ENCODE peak calls at places on chromosomes 1 and 21, in seven cellular contexts. I is cardiac fibroblast, L is A673, B is RWPE1, C is GM23338, J is fibroblast of lung, S is hepatocyte. M is an unnamed sample.

GRCh38 chr1:11682799-11683198 is 1.9 kb upstream of the MAD2L2 start:
- DNase-seq in S (no peak), I (no peak), L (no peak), B (no peak), J (no peak), C (peak), M (no peak)

GRCh38 chr1:153567621-153568366 is 2.1 kb upstream of the S100A2 start:
- DNase-seq in L (peak), S (peak), B (peak), I (no peak), C (peak), J (peak), M (peak)

GRCh38 chr1:226712779-226713420 is 26.2 kb downstream of the ITPKB start:
- DNase-seq in J (no peak), L (no peak), C (no peak), S (no peak), I (no peak), B (no peak), M (no peak)

GRCh38 chr1:2085080-2085479 is 34.9 kb downstream of the PRKCZ start:
- DNase-seq in S (no peak), B (no peak), J (no peak), L (no peak), C (no peak), I (no peak), M (no peak)

GRCh38 chr1:95451904-95452303 is 217.9 kb downstream of the RWDD3 start:
- DNase-seq in I (no peak), L (no peak), C (no peak), B (no peak), J (no peak), S (no peak), M (no peak)

GRCh38 chr1:68782890-68783289 is 286.0 kb upstream of the DEPDC1 start:
- DNase-seq in J (no peak), I (no peak), S (no peak), B (no peak), C (peak), L (no peak), M (no peak)

GRCh38 chr1:8495928-8496401 is 178.1 kb downstream of the SLC45A1 start:
- DNase-seq in L (no peak), S (no peak), J (no peak), I (no peak), B (no peak), C (no peak), M (no peak)

GRCh38 chr1:24870551-24871195 is 59.4 kb downstream of the RUNX3 start:
- DNase-seq in C (no peak), L (no peak), B (no peak), I (no peak), J (no peak), S (no peak), M (no peak)

GRCh38 chr1:205329719-205330118 is 8.2 kb upstream of the NUAK2 start:
- DNase-seq in L (no peak), C (no peak), J (no peak), B (no peak), S (no peak), I (no peak), M (no peak)

GRCh38 chr1:174191255-174191906 is 32.1 kb downstream of the RABGAP1L start:
- DNase-seq in I (peak), L (peak), C (no peak), S (no peak), J (no peak), B (peak), M (no peak)

GRCh38 chr1:197178998-197179397 is 32.5 kb upstream of the ASPM start:
- DNase-seq in J (peak), C (no peak), I (peak), S (no peak), L (peak), B (no peak), M (no peak)
- TF ChIP-seq CTCF in J (peak), C (no peak), I (peak), S (no peak), L (no peak), B (no peak), M (no peak)

DNA sequence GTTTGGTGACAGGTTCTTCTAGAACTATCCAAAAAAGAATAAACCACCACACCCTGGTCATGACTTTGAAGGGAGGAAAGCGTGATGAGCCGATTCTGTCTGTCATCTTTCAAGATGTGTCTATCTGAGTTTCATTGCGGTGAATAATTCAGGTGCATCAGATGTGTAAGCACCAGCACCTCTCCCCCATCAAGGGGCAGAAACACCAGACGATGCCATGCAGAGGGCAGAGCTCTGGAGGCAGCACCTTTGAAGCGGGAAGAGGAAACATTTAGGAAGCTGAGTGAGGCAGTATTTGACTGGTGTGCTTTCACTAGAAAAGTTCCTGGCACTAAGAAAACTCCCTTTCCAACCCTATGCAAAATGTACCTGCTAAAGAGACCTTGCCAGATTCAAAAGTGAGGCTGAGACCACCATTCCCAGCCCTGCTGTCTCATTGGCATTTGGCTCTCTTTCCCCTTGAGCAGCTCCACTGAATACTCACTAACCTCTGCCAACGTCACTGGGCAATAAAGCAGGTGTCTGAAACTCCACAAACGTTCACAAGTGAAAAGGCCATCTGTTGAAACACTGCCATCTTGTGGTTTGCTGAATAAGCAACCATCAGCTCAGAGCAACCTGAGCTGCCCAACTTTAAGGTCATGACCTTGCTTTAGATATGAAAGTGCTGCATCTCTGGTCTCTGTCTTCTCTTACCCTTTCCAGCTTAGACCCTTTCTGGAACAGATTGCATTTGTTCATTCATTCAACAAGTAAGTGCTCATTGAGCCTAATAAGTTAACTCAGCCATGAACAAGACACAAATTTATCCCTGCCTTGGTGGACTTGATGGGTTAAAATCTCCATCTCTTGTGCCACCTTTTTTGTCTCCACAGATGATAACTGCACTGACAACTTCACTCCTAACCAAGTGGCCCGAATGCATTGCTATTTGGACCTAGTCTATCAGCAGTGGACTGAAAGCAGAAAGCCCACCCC is 228.6 kb downstream of the PAPPA2 start:
- DNase-seq in S (peak), B (peak), I (peak), J (peak), C (peak), L (peak), M (peak)
- TF ChIP-seq CTCF in S (peak), B (peak), I (peak), J (peak), C (peak), L (peak), M (peak)

GRCh38 chr1:211625040-211625439 is 46.1 kb upstream of the SLC30A1 start:
- DNase-seq in L (peak), B (peak), I (peak), S (no peak), C (peak), J (peak), M (no peak)
- TF ChIP-seq CTCF in L (peak), B (no peak), I (peak), S (peak), C (peak), J (peak), M (no peak)

DNA sequence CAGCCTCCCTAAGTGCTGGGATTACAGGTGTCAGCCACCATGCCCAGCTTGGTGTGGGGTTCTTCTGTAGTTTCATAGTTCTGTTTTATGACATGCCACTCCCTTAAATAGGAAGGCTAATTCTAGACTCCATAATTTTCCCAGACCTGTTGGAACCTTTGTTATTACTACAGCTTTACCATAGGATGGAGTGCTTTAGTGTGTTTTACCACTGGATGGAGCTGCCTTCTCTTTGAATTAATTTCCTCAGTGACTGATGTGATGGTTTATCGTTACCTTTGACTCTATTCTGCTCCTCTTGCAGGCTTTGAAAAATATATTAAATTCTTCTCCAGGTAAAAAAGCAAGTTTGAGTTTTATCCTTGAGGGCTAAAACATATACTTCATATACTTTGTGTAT is 84.6 kb upstream of the NEK7 start:
- DNase-seq in B (no peak), L (no peak), S (no peak), J (peak), I (peak), C (peak), M (no peak)
- TF ChIP-seq CTCF in B (no peak), L (peak), S (peak), J (no peak), I (peak), C (peak), M (no peak)

GRCh38 chr21:31347435-31348032 is 3.5 kb upstream of the TIAM1 start:
- DNase-seq in L (peak), S (peak), B (peak), I (peak), J (peak), C (peak), M (peak)
- TF ChIP-seq CTCF in L (peak), S (peak), B (peak), I (peak), J (no peak), C (peak), M (peak)

DNA sequence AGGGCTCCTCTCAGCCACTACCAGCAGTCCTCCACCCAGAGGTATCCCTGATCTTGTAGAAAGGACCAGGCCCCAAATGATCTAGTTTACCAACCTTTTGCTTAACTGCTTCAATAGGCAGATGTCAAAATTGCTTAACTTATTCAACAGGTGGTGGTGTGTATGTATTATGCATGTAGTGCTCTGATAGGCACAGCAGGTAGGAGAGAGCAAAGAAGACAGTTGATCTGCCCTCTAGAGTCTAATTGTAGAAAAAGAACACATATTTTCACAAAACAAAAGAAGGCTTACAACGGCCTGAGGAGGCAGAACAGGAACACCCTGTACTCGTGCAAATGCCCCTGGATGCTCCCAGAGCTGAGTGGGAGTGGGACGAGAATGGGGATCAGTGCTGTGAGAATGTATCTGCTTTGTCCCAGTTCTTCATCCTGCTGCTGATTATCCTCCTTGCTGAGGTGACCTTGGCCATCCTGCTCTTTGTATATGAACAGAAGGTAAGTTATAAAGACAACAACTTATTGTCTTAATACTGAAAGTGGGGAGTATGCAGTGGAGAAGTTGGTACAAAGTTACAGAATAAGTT is 21.1 kb downstream of the CD53 start:
- DNase-seq in S (no peak), C (no peak), L (no peak), B (no peak), I (no peak), J (no peak), M (no peak)
- TF ChIP-seq CTCF in S (no peak), C (no peak), L (peak), B (no peak), I (no peak), J (no peak), M (no peak)

DNA sequence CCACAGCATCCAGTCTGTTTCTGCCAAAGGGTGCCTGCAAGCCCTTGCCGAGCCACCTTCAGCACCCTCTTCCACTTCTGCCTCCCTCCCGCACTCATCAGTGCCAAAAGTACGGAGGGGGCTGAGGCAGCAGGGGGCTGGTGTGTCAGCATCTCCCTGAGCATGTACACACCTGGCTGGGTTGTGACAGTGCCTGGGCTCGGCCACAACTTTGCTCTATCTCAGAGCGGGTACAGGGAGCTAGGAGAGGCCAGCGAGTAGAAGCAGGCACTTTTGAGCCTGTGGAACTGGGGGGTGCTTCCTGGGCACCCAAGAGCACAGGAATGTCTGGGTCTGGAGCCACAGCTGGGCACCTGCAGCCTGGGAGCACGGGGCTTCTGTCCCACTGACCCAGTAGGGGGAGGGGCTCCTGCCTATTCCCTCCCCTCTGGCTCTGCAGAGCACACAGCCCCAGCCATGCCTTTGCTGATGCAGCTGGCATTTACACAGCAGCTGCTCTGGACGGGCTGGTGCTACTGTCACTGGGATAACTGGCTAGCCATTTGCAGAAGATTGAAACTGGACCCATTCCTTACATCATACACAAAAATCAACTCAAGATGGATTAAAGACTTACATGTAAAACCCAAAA is 319.8 kb upstream of the RRP15 start:
- DNase-seq in J (no peak), S (no peak), L (no peak), C (no peak), I (no peak), B (no peak), M (no peak)
- TF ChIP-seq CTCF in J (no peak), S (no peak), L (no peak), C (no peak), I (no peak), B (no peak), M (no peak)

DNA sequence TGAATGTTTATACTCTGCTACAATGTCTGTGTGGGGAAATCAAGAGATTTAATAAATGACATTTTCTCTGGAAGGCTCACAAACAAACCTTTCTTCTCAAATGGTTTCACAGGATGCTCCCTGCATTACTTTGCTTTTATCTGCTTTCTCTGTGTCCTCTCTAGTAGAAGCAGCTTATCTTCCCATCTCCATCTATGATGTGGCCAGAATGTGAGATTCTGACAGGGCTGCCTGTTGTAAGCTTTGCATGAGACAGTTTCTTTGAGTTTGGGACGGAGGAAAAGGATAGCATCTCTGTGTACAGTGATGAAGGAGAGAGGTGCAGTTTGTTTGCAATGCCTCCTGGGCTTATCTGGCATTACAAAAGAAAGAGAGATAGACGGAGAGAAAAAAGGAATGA is 24.6 kb downstream of the PRMT6 start:
- DNase-seq in J (no peak), S (no peak), L (no peak), B (no peak), I (no peak), C (no peak), M (no peak)
- TF ChIP-seq CTCF in J (no peak), S (no peak), L (no peak), B (no peak), I (no peak), C (no peak), M (no peak)

GRCh38 chr1:206907304-206907991 is 10.2 kb downstream of the IL24 start:
- DNase-seq in I (no peak), J (no peak), L (peak), S (peak), C (peak), B (no peak), M (peak)
- TF ChIP-seq CTCF in I (no peak), J (no peak), L (no peak), S (no peak), C (peak), B (no peak), M (peak)

M was measured in Calu3.